ENCODE peak calls at places on chromosome 4, in nine cellular contexts. One of them, this sample, is unnamed.

GRCh38 chr4:183241771-183242170 is 78.3 kb downstream of the CLDN22 start:
- DNase-seq in stimulated activated CD8-positive, alpha-beta memory T cell treated with anti-CD3 and anti-CD28 coated beads, Interleukin-15, amount 100 ng/mL, for 4 hours: no peak
- DNase-seq in activated T-cell treated with anti-CD3 and anti-CD28 coated beads for 24 hours: no peak
- DNase-seq in D341Med: no peak
- DNase-seq in iris pigment epithelial cell: no peak
- DNase-seq in A549: no peak
- DNase-seq in suprapubic skin: no peak
- DNase-seq in HT1080: no peak
- DNase-seq in natural killer cell treated with Interleukin-12 subunit alpha and Interleukin-12 subunit beta and Interleukin-15 and Interleukin-18, amount 100 ng/mL, for 72 hours: no peak
- DNase-seq in this sample: no peak

GRCh38 chr4:164596927-164597326 is 157.0 kb upstream of the SMIM31 start:
- DNase-seq in HT1080: no peak
- DNase-seq in D341Med: no peak
- DNase-seq in suprapubic skin: no peak
- DNase-seq in A549: no peak
- DNase-seq in iris pigment epithelial cell: no peak
- DNase-seq in activated T-cell treated with anti-CD3 and anti-CD28 coated beads for 24 hours: no peak
- DNase-seq in stimulated activated CD8-positive, alpha-beta memory T cell treated with anti-CD3 and anti-CD28 coated beads, Interleukin-15, amount 100 ng/mL, for 4 hours: no peak
- DNase-seq in natural killer cell treated with Interleukin-12 subunit alpha and Interleukin-12 subunit beta and Interleukin-15 and Interleukin-18, amount 100 ng/mL, for 72 hours: no peak
- DNase-seq in this sample: no peak

GRCh38 chr4:142660728-142661127 is 185.4 kb downstream of the INPP4B start:
- DNase-seq in stimulated activated CD8-positive, alpha-beta memory T cell treated with anti-CD3 and anti-CD28 coated beads, Interleukin-15, amount 100 ng/mL, for 4 hours: no peak
- DNase-seq in suprapubic skin: no peak
- DNase-seq in iris pigment epithelial cell: no peak
- DNase-seq in D341Med: no peak
- DNase-seq in activated T-cell treated with anti-CD3 and anti-CD28 coated beads for 24 hours: no peak
- DNase-seq in HT1080: peak
- DNase-seq in natural killer cell treated with Interleukin-12 subunit alpha and Interleukin-12 subunit beta and Interleukin-15 and Interleukin-18, amount 100 ng/mL, for 72 hours: no peak
- DNase-seq in A549: no peak
- DNase-seq in this sample: no peak

GRCh38 chr4:3249681-3250437 is 900 bp downstream of the MSANTD1 start:
- DNase-seq in iris pigment epithelial cell: no peak
- DNase-seq in suprapubic skin: no peak
- DNase-seq in activated T-cell treated with anti-CD3 and anti-CD28 coated beads for 24 hours: no peak
- DNase-seq in A549: no peak
- DNase-seq in natural killer cell treated with Interleukin-12 subunit alpha and Interleukin-12 subunit beta and Interleukin-15 and Interleukin-18, amount 100 ng/mL, for 72 hours: peak
- DNase-seq in stimulated activated CD8-positive, alpha-beta memory T cell treated with anti-CD3 and anti-CD28 coated beads, Interleukin-15, amount 100 ng/mL, for 4 hours: no peak
- DNase-seq in HT1080: no peak
- DNase-seq in D341Med: no peak
- DNase-seq in this sample: no peak

GRCh38 chr4:165370530-165370929 is 8.3 kb upstream of the CPE start:
- DNase-seq in HT1080: no peak
- DNase-seq in D341Med: no peak
- DNase-seq in activated T-cell treated with anti-CD3 and anti-CD28 coated beads for 24 hours: no peak
- DNase-seq in suprapubic skin: no peak
- DNase-seq in iris pigment epithelial cell: no peak
- DNase-seq in A549: no peak
- DNase-seq in stimulated activated CD8-positive, alpha-beta memory T cell treated with anti-CD3 and anti-CD28 coated beads, Interleukin-15, amount 100 ng/mL, for 4 hours: no peak
- DNase-seq in natural killer cell treated with Interleukin-12 subunit alpha and Interleukin-12 subunit beta and Interleukin-15 and Interleukin-18, amount 100 ng/mL, for 72 hours: no peak
- DNase-seq in this sample: no peak

GRCh38 chr4:184100297-184100885 is 117.3 kb downstream of the ENPP6 start:
- DNase-seq in HT1080: no peak
- DNase-seq in stimulated activated CD8-positive, alpha-beta memory T cell treated with anti-CD3 and anti-CD28 coated beads, Interleukin-15, amount 100 ng/mL, for 4 hours: no peak
- DNase-seq in iris pigment epithelial cell: no peak
- DNase-seq in natural killer cell treated with Interleukin-12 subunit alpha and Interleukin-12 subunit beta and Interleukin-15 and Interleukin-18, amount 100 ng/mL, for 72 hours: no peak
- DNase-seq in D341Med: peak
- DNase-seq in A549: peak
- DNase-seq in suprapubic skin: no peak
- DNase-seq in activated T-cell treated with anti-CD3 and anti-CD28 coated beads for 24 hours: peak
- DNase-seq in this sample: no peak

GRCh38 chr4:128676095-128676494 is 133.4 kb upstream of the JADE1 start:
- DNase-seq in iris pigment epithelial cell: no peak
- DNase-seq in HT1080: no peak
- DNase-seq in stimulated activated CD8-positive, alpha-beta memory T cell treated with anti-CD3 and anti-CD28 coated beads, Interleukin-15, amount 100 ng/mL, for 4 hours: no peak
- DNase-seq in A549: no peak
- DNase-seq in suprapubic skin: no peak
- DNase-seq in D341Med: no peak
- DNase-seq in activated T-cell treated with anti-CD3 and anti-CD28 coated beads for 24 hours: no peak
- DNase-seq in natural killer cell treated with Interleukin-12 subunit alpha and Interleukin-12 subunit beta and Interleukin-15 and Interleukin-18, amount 100 ng/mL, for 72 hours: no peak
- DNase-seq in this sample: no peak

GRCh38 chr4:38188631-38189101 is 228.5 kb downstream of the PTTG2 start:
- DNase-seq in A549: no peak
- DNase-seq in iris pigment epithelial cell: no peak
- DNase-seq in natural killer cell treated with Interleukin-12 subunit alpha and Interleukin-12 subunit beta and Interleukin-15 and Interleukin-18, amount 100 ng/mL, for 72 hours: no peak
- DNase-seq in activated T-cell treated with anti-CD3 and anti-CD28 coated beads for 24 hours: no peak
- DNase-seq in HT1080: peak
- DNase-seq in stimulated activated CD8-positive, alpha-beta memory T cell treated with anti-CD3 and anti-CD28 coated beads, Interleukin-15, amount 100 ng/mL, for 4 hours: no peak
- DNase-seq in D341Med: no peak
- DNase-seq in suprapubic skin: no peak
- DNase-seq in this sample: no peak

GRCh38 chr4:15234585-15235126 is 193.2 kb upstream of the C1QTNF7 start:
- DNase-seq in suprapubic skin: no peak
- DNase-seq in stimulated activated CD8-positive, alpha-beta memory T cell treated with anti-CD3 and anti-CD28 coated beads, Interleukin-15, amount 100 ng/mL, for 4 hours: no peak
- DNase-seq in natural killer cell treated with Interleukin-12 subunit alpha and Interleukin-12 subunit beta and Interleukin-15 and Interleukin-18, amount 100 ng/mL, for 72 hours: no peak
- DNase-seq in iris pigment epithelial cell: peak
- DNase-seq in activated T-cell treated with anti-CD3 and anti-CD28 coated beads for 24 hours: no peak
- DNase-seq in D341Med: no peak
- DNase-seq in HT1080: peak
- DNase-seq in A549: no peak
- DNase-seq in this sample: no peak

GRCh38 chr4:17562157-17562556 is 14.8 kb upstream of the LAP3 start:
- DNase-seq in stimulated activated CD8-positive, alpha-beta memory T cell treated with anti-CD3 and anti-CD28 coated beads, Interleukin-15, amount 100 ng/mL, for 4 hours: no peak
- DNase-seq in D341Med: peak
- DNase-seq in A549: peak
- DNase-seq in suprapubic skin: no peak
- DNase-seq in iris pigment epithelial cell: no peak
- DNase-seq in HT1080: no peak
- DNase-seq in natural killer cell treated with Interleukin-12 subunit alpha and Interleukin-12 subunit beta and Interleukin-15 and Interleukin-18, amount 100 ng/mL, for 72 hours: no peak
- DNase-seq in activated T-cell treated with anti-CD3 and anti-CD28 coated beads for 24 hours: no peak
- DNase-seq in this sample: no peak

GRCh38 chr4:187603093-187603395 is 392.5 kb upstream of the ZFP42 start:
- DNase-seq in D341Med: no peak
- DNase-seq in natural killer cell treated with Interleukin-12 subunit alpha and Interleukin-12 subunit beta and Interleukin-15 and Interleukin-18, amount 100 ng/mL, for 72 hours: no peak
- DNase-seq in iris pigment epithelial cell: peak
- DNase-seq in HT1080: peak
- DNase-seq in activated T-cell treated with anti-CD3 and anti-CD28 coated beads for 24 hours: no peak
- DNase-seq in A549: no peak
- DNase-seq in stimulated activated CD8-positive, alpha-beta memory T cell treated with anti-CD3 and anti-CD28 coated beads, Interleukin-15, amount 100 ng/mL, for 4 hours: no peak
- DNase-seq in suprapubic skin: no peak
- DNase-seq in this sample: no peak

GRCh38 chr4:186266699-186267467 is 894 bp downstream of the F11 start:
- DNase-seq in A549: no peak
- DNase-seq in suprapubic skin: no peak
- DNase-seq in D341Med: no peak
- DNase-seq in stimulated activated CD8-positive, alpha-beta memory T cell treated with anti-CD3 and anti-CD28 coated beads, Interleukin-15, amount 100 ng/mL, for 4 hours: no peak
- DNase-seq in activated T-cell treated with anti-CD3 and anti-CD28 coated beads for 24 hours: no peak
- DNase-seq in iris pigment epithelial cell: peak
- DNase-seq in natural killer cell treated with Interleukin-12 subunit alpha and Interleukin-12 subunit beta and Interleukin-15 and Interleukin-18, amount 100 ng/mL, for 72 hours: no peak
- DNase-seq in HT1080: no peak
- DNase-seq in this sample: no peak

GRCh38 chr4:14176613-14177012 is 549.1 kb upstream of the BOD1L1 start:
- DNase-seq in stimulated activated CD8-positive, alpha-beta memory T cell treated with anti-CD3 and anti-CD28 coated beads, Interleukin-15, amount 100 ng/mL, for 4 hours: no peak
- DNase-seq in iris pigment epithelial cell: peak
- DNase-seq in D341Med: no peak
- DNase-seq in suprapubic skin: no peak
- DNase-seq in activated T-cell treated with anti-CD3 and anti-CD28 coated beads for 24 hours: no peak
- DNase-seq in HT1080: no peak
- DNase-seq in natural killer cell treated with Interleukin-12 subunit alpha and Interleukin-12 subunit beta and Interleukin-15 and Interleukin-18, amount 100 ng/mL, for 72 hours: no peak
- DNase-seq in A549: no peak
- DNase-seq in this sample: no peak

GRCh38 chr4:104976258-104976657 is 170.4 kb upstream of the TET2 start:
- DNase-seq in A549: no peak
- DNase-seq in iris pigment epithelial cell: no peak
- DNase-seq in natural killer cell treated with Interleukin-12 subunit alpha and Interleukin-12 subunit beta and Interleukin-15 and Interleukin-18, amount 100 ng/mL, for 72 hours: no peak
- DNase-seq in HT1080: no peak
- DNase-seq in D341Med: no peak
- DNase-seq in suprapubic skin: no peak
- DNase-seq in stimulated activated CD8-positive, alpha-beta memory T cell treated with anti-CD3 and anti-CD28 coated beads, Interleukin-15, amount 100 ng/mL, for 4 hours: no peak
- DNase-seq in activated T-cell treated with anti-CD3 and anti-CD28 coated beads for 24 hours: no peak
- DNase-seq in this sample: no peak

GRCh38 chr4:74932832-74933561 is at the start of gene PARM1:
- DNase-seq in HT1080: peak
- DNase-seq in natural killer cell treated with Interleukin-12 subunit alpha and Interleukin-12 subunit beta and Interleukin-15 and Interleukin-18, amount 100 ng/mL, for 72 hours: no peak
- DNase-seq in activated T-cell treated with anti-CD3 and anti-CD28 coated beads for 24 hours: peak
- DNase-seq in iris pigment epithelial cell: peak
- DNase-seq in D341Med: peak
- DNase-seq in A549: peak
- DNase-seq in stimulated activated CD8-positive, alpha-beta memory T cell treated with anti-CD3 and anti-CD28 coated beads, Interleukin-15, amount 100 ng/mL, for 4 hours: no peak
- DNase-seq in suprapubic skin: peak
- DNase-seq in this sample: peak

GRCh38 chr4:14528921-14529320 is 473.4 kb upstream of the CPEB2 start:
- DNase-seq in natural killer cell treated with Interleukin-12 subunit alpha and Interleukin-12 subunit beta and Interleukin-15 and Interleukin-18, amount 100 ng/mL, for 72 hours: no peak
- DNase-seq in D341Med: no peak
- DNase-seq in A549: no peak
- DNase-seq in activated T-cell treated with anti-CD3 and anti-CD28 coated beads for 24 hours: no peak
- DNase-seq in HT1080: no peak
- DNase-seq in iris pigment epithelial cell: no peak
- DNase-seq in suprapubic skin: no peak
- DNase-seq in stimulated activated CD8-positive, alpha-beta memory T cell treated with anti-CD3 and anti-CD28 coated beads, Interleukin-15, amount 100 ng/mL, for 4 hours: no peak
- DNase-seq in this sample: no peak

GRCh38 chr4:20318899-20319291 is 67.2 kb downstream of the SLIT2 start:
- DNase-seq in HT1080: no peak
- DNase-seq in iris pigment epithelial cell: peak
- DNase-seq in activated T-cell treated with anti-CD3 and anti-CD28 coated beads for 24 hours: no peak
- DNase-seq in D341Med: no peak
- DNase-seq in A549: no peak
- DNase-seq in suprapubic skin: no peak
- DNase-seq in natural killer cell treated with Interleukin-12 subunit alpha and Interleukin-12 subunit beta and Interleukin-15 and Interleukin-18, amount 100 ng/mL, for 72 hours: no peak
- DNase-seq in stimulated activated CD8-positive, alpha-beta memory T cell treated with anti-CD3 and anti-CD28 coated beads, Interleukin-15, amount 100 ng/mL, for 4 hours: no peak
- DNase-seq in this sample: no peak

GRCh38 chr4:184416913-184417734 is 57.2 kb downstream of the IRF2 start:
- DNase-seq in stimulated activated CD8-positive, alpha-beta memory T cell treated with anti-CD3 and anti-CD28 coated beads, Interleukin-15, amount 100 ng/mL, for 4 hours: no peak
- DNase-seq in suprapubic skin: no peak
- DNase-seq in iris pigment epithelial cell: peak
- DNase-seq in HT1080: peak
- DNase-seq in natural killer cell treated with Interleukin-12 subunit alpha and Interleukin-12 subunit beta and Interleukin-15 and Interleukin-18, amount 100 ng/mL, for 72 hours: peak
- DNase-seq in activated T-cell treated with anti-CD3 and anti-CD28 coated beads for 24 hours: peak
- DNase-seq in D341Med: no peak
- DNase-seq in A549: no peak
- DNase-seq in this sample: no peak

GRCh38 chr4:82798168-82799005 is at the start of gene SCD5:
- DNase-seq in activated T-cell treated with anti-CD3 and anti-CD28 coated beads for 24 hours: peak
- DNase-seq in stimulated activated CD8-positive, alpha-beta memory T cell treated with anti-CD3 and anti-CD28 coated beads, Interleukin-15, amount 100 ng/mL, for 4 hours: peak
- DNase-seq in iris pigment epithelial cell: peak
- DNase-seq in A549: peak
- DNase-seq in suprapubic skin: peak
- DNase-seq in natural killer cell treated with Interleukin-12 subunit alpha and Interleukin-12 subunit beta and Interleukin-15 and Interleukin-18, amount 100 ng/mL, for 72 hours: peak
- DNase-seq in D341Med: peak
- DNase-seq in HT1080: peak
- DNase-seq in this sample: peak

GRCh38 chr4:147707892-147708672 is 23.8 kb upstream of the ARHGAP10 start:
- DNase-seq in activated T-cell treated with anti-CD3 and anti-CD28 coated beads for 24 hours: peak
- DNase-seq in natural killer cell treated with Interleukin-12 subunit alpha and Interleukin-12 subunit beta and Interleukin-15 and Interleukin-18, amount 100 ng/mL, for 72 hours: no peak
- DNase-seq in HT1080: peak
- DNase-seq in suprapubic skin: no peak
- DNase-seq in A549: peak
- DNase-seq in iris pigment epithelial cell: peak
- DNase-seq in D341Med: peak
- DNase-seq in stimulated activated CD8-positive, alpha-beta memory T cell treated with anti-CD3 and anti-CD28 coated beads, Interleukin-15, amount 100 ng/mL, for 4 hours: no peak
- DNase-seq in this sample: no peak

GRCh38 chr4:52861171-52861873 is 795 bp upstream of the RASL11B start:
- DNase-seq in HT1080: no peak
- DNase-seq in stimulated activated CD8-positive, alpha-beta memory T cell treated with anti-CD3 and anti-CD28 coated beads, Interleukin-15, amount 100 ng/mL, for 4 hours: no peak
- DNase-seq in D341Med: no peak
- DNase-seq in suprapubic skin: no peak
- DNase-seq in activated T-cell treated with anti-CD3 and anti-CD28 coated beads for 24 hours: no peak
- DNase-seq in iris pigment epithelial cell: no peak
- DNase-seq in natural killer cell treated with Interleukin-12 subunit alpha and Interleukin-12 subunit beta and Interleukin-15 and Interleukin-18, amount 100 ng/mL, for 72 hours: no peak
- DNase-seq in A549: no peak
- DNase-seq in this sample: no peak

GRCh38 chr4:127578967-127579366 is 53.8 kb upstream of the INTU start:
- DNase-seq in suprapubic skin: no peak
- DNase-seq in natural killer cell treated with Interleukin-12 subunit alpha and Interleukin-12 subunit beta and Interleukin-15 and Interleukin-18, amount 100 ng/mL, for 72 hours: no peak
- DNase-seq in A549: no peak
- DNase-seq in HT1080: no peak
- DNase-seq in iris pigment epithelial cell: no peak
- DNase-seq in D341Med: no peak
- DNase-seq in stimulated activated CD8-positive, alpha-beta memory T cell treated with anti-CD3 and anti-CD28 coated beads, Interleukin-15, amount 100 ng/mL, for 4 hours: no peak
- DNase-seq in activated T-cell treated with anti-CD3 and anti-CD28 coated beads for 24 hours: no peak
- DNase-seq in this sample: no peak

GRCh38 chr4:42237451-42237850 is 85.0 kb upstream of the BEND4 start:
- DNase-seq in natural killer cell treated with Interleukin-12 subunit alpha and Interleukin-12 subunit beta and Interleukin-15 and Interleukin-18, amount 100 ng/mL, for 72 hours: no peak
- DNase-seq in D341Med: no peak
- DNase-seq in HT1080: no peak
- DNase-seq in suprapubic skin: no peak
- DNase-seq in iris pigment epithelial cell: no peak
- DNase-seq in activated T-cell treated with anti-CD3 and anti-CD28 coated beads for 24 hours: no peak
- DNase-seq in stimulated activated CD8-positive, alpha-beta memory T cell treated with anti-CD3 and anti-CD28 coated beads, Interleukin-15, amount 100 ng/mL, for 4 hours: no peak
- DNase-seq in A549: no peak
- DNase-seq in this sample: no peak

GRCh38 chr4:106315476-106315967 is 487 bp downstream of the TBCK start:
- DNase-seq in A549: no peak
- DNase-seq in HT1080: peak
- DNase-seq in suprapubic skin: peak
- DNase-seq in stimulated activated CD8-positive, alpha-beta memory T cell treated with anti-CD3 and anti-CD28 coated beads, Interleukin-15, amount 100 ng/mL, for 4 hours: peak
- DNase-seq in D341Med: no peak
- DNase-seq in iris pigment epithelial cell: peak
- DNase-seq in natural killer cell treated with Interleukin-12 subunit alpha and Interleukin-12 subunit beta and Interleukin-15 and Interleukin-18, amount 100 ng/mL, for 72 hours: no peak
- DNase-seq in activated T-cell treated with anti-CD3 and anti-CD28 coated beads for 24 hours: peak
- DNase-seq in this sample: no peak

GRCh38 chr4:75490155-75490554 is 24.0 kb downstream of the RCHY1 start:
- DNase-seq in HT1080: peak
- DNase-seq in activated T-cell treated with anti-CD3 and anti-CD28 coated beads for 24 hours: no peak
- DNase-seq in suprapubic skin: no peak
- DNase-seq in A549: peak
- DNase-seq in iris pigment epithelial cell: peak
- DNase-seq in D341Med: no peak
- DNase-seq in natural killer cell treated with Interleukin-12 subunit alpha and Interleukin-12 subunit beta and Interleukin-15 and Interleukin-18, amount 100 ng/mL, for 72 hours: no peak
- DNase-seq in stimulated activated CD8-positive, alpha-beta memory T cell treated with anti-CD3 and anti-CD28 coated beads, Interleukin-15, amount 100 ng/mL, for 4 hours: no peak
- DNase-seq in this sample: no peak

GRCh38 chr4:71230258-71230594 is 108.6 kb upstream of the SLC4A4 start:
- DNase-seq in stimulated activated CD8-positive, alpha-beta memory T cell treated with anti-CD3 and anti-CD28 coated beads, Interleukin-15, amount 100 ng/mL, for 4 hours: no peak
- DNase-seq in natural killer cell treated with Interleukin-12 subunit alpha and Interleukin-12 subunit beta and Interleukin-15 and Interleukin-18, amount 100 ng/mL, for 72 hours: no peak
- DNase-seq in A549: no peak
- DNase-seq in iris pigment epithelial cell: no peak
- DNase-seq in suprapubic skin: no peak
- DNase-seq in activated T-cell treated with anti-CD3 and anti-CD28 coated beads for 24 hours: no peak
- DNase-seq in HT1080: no peak
- DNase-seq in D341Med: no peak
- DNase-seq in this sample: no peak

GRCh38 chr4:87141428-87141827 is 79.0 kb downstream of the KLHL8 start:
- DNase-seq in HT1080: no peak
- DNase-seq in D341Med: no peak
- DNase-seq in suprapubic skin: no peak
- DNase-seq in stimulated activated CD8-positive, alpha-beta memory T cell treated with anti-CD3 and anti-CD28 coated beads, Interleukin-15, amount 100 ng/mL, for 4 hours: no peak
- DNase-seq in iris pigment epithelial cell: no peak
- DNase-seq in natural killer cell treated with Interleukin-12 subunit alpha and Interleukin-12 subunit beta and Interleukin-15 and Interleukin-18, amount 100 ng/mL, for 72 hours: no peak
- DNase-seq in A549: no peak
- DNase-seq in activated T-cell treated with anti-CD3 and anti-CD28 coated beads for 24 hours: no peak
- DNase-seq in this sample: no peak

GRCh38 chr4:164383187-164384181 is 370.4 kb upstream of the SMIM31 start:
- DNase-seq in D341Med: peak
- DNase-seq in suprapubic skin: no peak
- DNase-seq in natural killer cell treated with Interleukin-12 subunit alpha and Interleukin-12 subunit beta and Interleukin-15 and Interleukin-18, amount 100 ng/mL, for 72 hours: no peak
- DNase-seq in activated T-cell treated with anti-CD3 and anti-CD28 coated beads for 24 hours: no peak
- DNase-seq in A549: peak
- DNase-seq in HT1080: no peak
- DNase-seq in iris pigment epithelial cell: peak
- DNase-seq in stimulated activated CD8-positive, alpha-beta memory T cell treated with anti-CD3 and anti-CD28 coated beads, Interleukin-15, amount 100 ng/mL, for 4 hours: no peak
- DNase-seq in this sample: no peak

GRCh38 chr4:140497776-140498636 is at the start of gene MGAT4D:
- DNase-seq in D341Med: no peak
- DNase-seq in HT1080: no peak
- DNase-seq in iris pigment epithelial cell: no peak
- DNase-seq in A549: no peak
- DNase-seq in natural killer cell treated with Interleukin-12 subunit alpha and Interleukin-12 subunit beta and Interleukin-15 and Interleukin-18, amount 100 ng/mL, for 72 hours: no peak
- DNase-seq in stimulated activated CD8-positive, alpha-beta memory T cell treated with anti-CD3 and anti-CD28 coated beads, Interleukin-15, amount 100 ng/mL, for 4 hours: no peak
- DNase-seq in activated T-cell treated with anti-CD3 and anti-CD28 coated beads for 24 hours: no peak
- DNase-seq in suprapubic skin: no peak
- DNase-seq in this sample: no peak

GRCh38 chr4:181193162-181193930 is 1049.9 kb upstream of the TENM3 start:
- DNase-seq in suprapubic skin: no peak
- DNase-seq in D341Med: no peak
- DNase-seq in natural killer cell treated with Interleukin-12 subunit alpha and Interleukin-12 subunit beta and Interleukin-15 and Interleukin-18, amount 100 ng/mL, for 72 hours: no peak
- DNase-seq in HT1080: no peak
- DNase-seq in stimulated activated CD8-positive, alpha-beta memory T cell treated with anti-CD3 and anti-CD28 coated beads, Interleukin-15, amount 100 ng/mL, for 4 hours: no peak
- DNase-seq in activated T-cell treated with anti-CD3 and anti-CD28 coated beads for 24 hours: no peak
- DNase-seq in A549: no peak
- DNase-seq in iris pigment epithelial cell: no peak
- DNase-seq in this sample: no peak

GRCh38 chr4:40800064-40800463 is 50.3 kb downstream of the NSUN7 start:
- DNase-seq in iris pigment epithelial cell: no peak
- DNase-seq in stimulated activated CD8-positive, alpha-beta memory T cell treated with anti-CD3 and anti-CD28 coated beads, Interleukin-15, amount 100 ng/mL, for 4 hours: no peak
- DNase-seq in A549: no peak
- DNase-seq in activated T-cell treated with anti-CD3 and anti-CD28 coated beads for 24 hours: no peak
- DNase-seq in suprapubic skin: no peak
- DNase-seq in D341Med: no peak
- DNase-seq in natural killer cell treated with Interleukin-12 subunit alpha and Interleukin-12 subunit beta and Interleukin-15 and Interleukin-18, amount 100 ng/mL, for 72 hours: no peak
- DNase-seq in HT1080: no peak
- DNase-seq in this sample: no peak

This sample was measured in ascending aorta.